ENCODE peak calls at places on chromosomes 1 and 21, in nine cellular contexts. A, U, Q, W, V, Y, J, Z and L are unnamed samples.

GRCh38 chr1:31954607-31955283 is 16.6 kb upstream of the PTP4A2 start:
- DNase-seq in A (peak; percentile 92), U (peak; percentile 99), W (peak; percentile 90), Z (peak; percentile 92), Q (peak; percentile 68), J (peak; percentile 31), V (no peak), Y (no peak), L (no peak)

GRCh38 chr1:230851291-230851691 is 17.0 kb downstream of the C1orf198 start:
- DNase-seq in W (no peak), J (no peak), U (peak; percentile 78), Q (no peak), A (no peak), Y (no peak), Z (no peak), V (no peak), L (no peak)

GRCh38 chr1:18110968-18111367 is 3.4 kb downstream of the IGSF21 start:
- DNase-seq in A (no peak), W (peak; percentile 65), Y (peak; percentile 38), U (no peak), J (peak; percentile 25), Q (no peak), V (no peak), Z (no peak), L (no peak)

GRCh38 chr1:7008975-7009740 is 223.9 kb downstream of the CAMTA1 start:
- DNase-seq in V (no peak), Q (no peak), W (no peak), Z (peak; percentile 80), A (no peak), J (no peak), U (no peak), Y (no peak), L (no peak)

GRCh38 chr1:226223157-226223785 is at the start of gene MIXL1:
- DNase-seq in Z (no peak), W (peak; percentile 68), Y (no peak), Q (no peak), V (no peak), J (no peak), U (no peak), A (no peak), L (peak; percentile 18)

GRCh38 chr1:39230261-39231190 is 26.0 kb downstream of the MACF1 start:
- DNase-seq in A (no peak), Q (peak; percentile 35), Z (no peak), Y (no peak), W (no peak), U (peak; percentile 8), J (no peak), V (no peak), L (peak; percentile 67)

GRCh38 chr1:38064232-38064903 is 17.8 kb upstream of the POU3F1 start:
- DNase-seq in A (no peak), W (no peak), Z (no peak), Y (no peak), J (no peak), U (peak; percentile 89), Q (peak; percentile 92), V (no peak), L (no peak)

GRCh38 chr1:229196404-229197224 is 74.3 kb upstream of the RAB4A start:
- DNase-seq in Q (no peak), Z (no peak), W (no peak), Y (no peak), U (peak; percentile 67), A (peak; percentile 28), V (no peak), J (no peak), L (no peak)

GRCh38 chr1:30008998-30009657 is 714.3 kb downstream of the MATN1 start:
- DNase-seq in A (no peak), V (no peak), Q (no peak), W (no peak), U (peak; percentile 5), Z (no peak), J (no peak), Y (no peak), L (no peak)

GRCh38 chr1:203871114-203871875 is 9.9 kb downstream of the SNRPE start:
- DNase-seq in Z (no peak), J (peak; percentile 41), U (peak; percentile 78), V (no peak), A (peak; percentile 41), Y (peak; percentile 29), Q (peak; percentile 44), W (no peak), L (peak; percentile 37)

GRCh38 chr1:95007687-95008086 is 65.1 kb downstream of the ALG14 start:
- DNase-seq in V (no peak), W (no peak), Q (no peak), U (no peak), J (no peak), Y (no peak), A (no peak), Z (no peak), L (no peak)

GRCh38 chr1:185244015-185244747 is 72.9 kb downstream of the IVNS1ABP start:
- DNase-seq in A (peak; percentile 47), W (no peak), Z (no peak), Y (no peak), Q (peak; percentile 17), J (no peak), U (peak; percentile 92), V (no peak), L (no peak)

GRCh38 chr1:36764796-36765195 is 269.5 kb downstream of the GRIK3 start:
- DNase-seq in A (no peak), Q (no peak), Z (peak; percentile 43), V (no peak), U (no peak), Y (peak; percentile 93), W (no peak), J (no peak), L (no peak)

GRCh38 chr1:147600119-147601111 is 59.1 kb downstream of the BCL9 start:
- DNase-seq in Z (no peak), W (no peak), Y (peak; percentile 30), A (peak; percentile 33), V (no peak), U (peak; percentile 35), J (no peak), Q (peak; percentile 24), L (peak; percentile 11)

GRCh38 chr1:93395195-93395594 is 49.5 kb downstream of the DR1 start:
- DNase-seq in Y (no peak), W (no peak), U (peak; percentile 65), Q (no peak), Z (no peak), J (no peak), V (no peak), A (no peak), L (no peak)

GRCh38 chr1:117582341-117582902 is 23.4 kb upstream of the TENT5C start:
- DNase-seq in A (no peak), Z (peak; percentile 67), Q (no peak), Y (no peak), V (no peak), W (no peak), J (no peak), U (no peak), L (no peak)

GRCh38 chr1:235326719-235327558 is 1.0 kb downstream of the ARID4B start:
- DNase-seq in W (peak; percentile 88), J (peak; percentile 39), U (peak; percentile 23), A (no peak), Q (peak; percentile 12), V (peak; percentile 69), Z (no peak), Y (no peak), L (peak; percentile 85)

GRCh38 chr21:44984792-44985440 is 45.1 kb downstream of the SLX9 start:
- DNase-seq in J (no peak), Y (no peak), U (no peak), A (no peak), Q (no peak), W (peak; percentile 91), V (no peak), Z (no peak), L (no peak)

GRCh38 chr1:189269011-189269410 is 1208.7 kb downstream of the BRINP3 start:
- DNase-seq in Q (no peak), U (peak; percentile 24), J (no peak), V (no peak), Y (no peak), A (no peak), W (no peak), Z (no peak), L (no peak)

GRCh38 chr1:159188375-159188788 is 16.3 kb upstream of the ACKR1 start:
- DNase-seq in W (peak; percentile 86), Z (no peak), U (peak; percentile 54), Y (no peak), V (no peak), Q (no peak), A (no peak), J (peak; percentile 15), L (peak; percentile 61)

GRCh38 chr1:228998179-228998578 is 262.9 kb downstream of the RHOU start:
- DNase-seq in J (no peak), Y (no peak), Q (no peak), W (no peak), V (no peak), Z (no peak), A (no peak), U (no peak), L (no peak)

GRCh38 chr1:7795406-7795805 is 11.3 kb downstream of the PER3 start:
- DNase-seq in Q (no peak), Z (no peak), U (no peak), W (no peak), V (no peak), J (no peak), A (no peak), Y (no peak), L (no peak)

GRCh38 chr1:216270086-216270773 is 153.0 kb downstream of the USH2A start:
- DNase-seq in J (no peak), Z (no peak), U (no peak), A (no peak), Y (no peak), V (no peak), W (no peak), Q (no peak), L (no peak)

GRCh38 chr1:99558539-99558938 is 87.4 kb upstream of the PALMD start:
- DNase-seq in Q (no peak), J (no peak), W (no peak), V (no peak), A (no peak), Y (no peak), Z (no peak), U (peak; percentile 75), L (no peak)